ENCODE peak calls at places on chromosome 16, in four cellular contexts. N, S, I and V are unnamed samples.

GRCh38 chr16:21104124-21104860 is 46.4 kb downstream of the DNAH3 start:
- DNase-seq in N (no peak), S (no peak), I (no peak), V (peak; percentile 84)

GRCh38 chr16:89304941-89305705 is 87.6 kb downstream of the ZNF778 start:
- DNase-seq in N (no peak), S (no peak), I (no peak), V (no peak)

GRCh38 chr16:86896976-86897375 is 318.6 kb downstream of the FOXL1 start:
- DNase-seq in N (no peak), S (no peak), I (no peak), V (no peak)

GRCh38 chr16:62829084-62829483 is 792.8 kb upstream of the CDH8 start:
- DNase-seq in N (no peak), S (no peak), I (no peak), V (no peak)

GRCh38 chr16:83806036-83806435 is 1.7 kb upstream of the HSBP1 start:
- DNase-seq in N (no peak), S (no peak), I (no peak), V (no peak)

GRCh38 chr16:53065436-53066165 is 10.8 kb downstream of the CHD9 start:
- DNase-seq in N (no peak), S (no peak), I (no peak), V (no peak)

GRCh38 chr16:55189179-55189578 is 134.8 kb upstream of the IRX6 start:
- DNase-seq in N (no peak), S (no peak), I (no peak), V (no peak)

GRCh38 chr16:63323722-63324121 is 1287.5 kb upstream of the CDH8 start:
- DNase-seq in N (no peak), S (no peak), I (no peak), V (no peak)

GRCh38 chr16:11367483-11367906 is 22.2 kb downstream of the RMI2 start:
- DNase-seq in N (no peak), S (no peak), I (no peak), V (no peak)

GRCh38 chr16:64478258-64478906 is 643.5 kb downstream of the CDH11 start:
- DNase-seq in N (no peak), S (no peak), I (no peak), V (no peak)

GRCh38 chr16:49643429-49644142 is 212.3 kb downstream of the ZNF423 start:
- DNase-seq in N (no peak), S (no peak), I (no peak), V (no peak)

GRCh38 chr16:53865492-53865863 is 161.5 kb downstream of the FTO start:
- DNase-seq in N (no peak), S (peak; percentile 32), I (no peak), V (no peak)

GRCh38 chr16:17403859-17404545 is 66.8 kb downstream of the XYLT1 start:
- DNase-seq in N (no peak), S (peak; percentile 53), I (no peak), V (no peak)

GRCh38 chr16:74896389-74897370 is 88.2 kb downstream of the WDR59 start:
- DNase-seq in N (no peak), S (no peak), I (no peak), V (no peak)

GRCh38 chr16:81875461-81875860 is 96.4 kb downstream of the PLCG2 start:
- DNase-seq in N (no peak), S (no peak), I (no peak), V (no peak)

GRCh38 chr16:10681310-10682308 is 13.1 kb downstream of the TEKT5 start:
- DNase-seq in N (no peak), S (no peak), I (no peak), V (peak; percentile 66)

GRCh38 chr16:711548-712320 is 3.2 kb upstream of the METRN start:
- DNase-seq in N (peak; percentile 83), S (no peak), I (peak; percentile 75), V (no peak)

GRCh38 chr16:12314786-12315185 is 338.3 kb downstream of the SNX29 start:
- DNase-seq in N (no peak), S (no peak), I (no peak), V (no peak)

GRCh38 chr16:4489030-4489429 is 12.8 kb downstream of the HMOX2 start:
- DNase-seq in N (no peak), S (no peak), I (no peak), V (no peak)

GRCh38 chr16:89009343-89010209 is 32.6 kb upstream of the CBFA2T3 start:
- DNase-seq in N (no peak), S (no peak), I (no peak), V (no peak)

GRCh38 chr16:80700558-80700957 is 103.8 kb downstream of the CDYL2 start:
- DNase-seq in N (no peak), S (no peak), I (no peak), V (no peak)

GRCh38 chr16:30491744-30492308 is 19.3 kb downstream of the ITGAL start:
- DNase-seq in N (no peak), S (no peak), I (peak; percentile 26), V (no peak)

GRCh38 chr16:54253118-54253517 is 33.5 kb downstream of the IRX3 start:
- DNase-seq in N (no peak), S (no peak), I (no peak), V (no peak)

DNA sequence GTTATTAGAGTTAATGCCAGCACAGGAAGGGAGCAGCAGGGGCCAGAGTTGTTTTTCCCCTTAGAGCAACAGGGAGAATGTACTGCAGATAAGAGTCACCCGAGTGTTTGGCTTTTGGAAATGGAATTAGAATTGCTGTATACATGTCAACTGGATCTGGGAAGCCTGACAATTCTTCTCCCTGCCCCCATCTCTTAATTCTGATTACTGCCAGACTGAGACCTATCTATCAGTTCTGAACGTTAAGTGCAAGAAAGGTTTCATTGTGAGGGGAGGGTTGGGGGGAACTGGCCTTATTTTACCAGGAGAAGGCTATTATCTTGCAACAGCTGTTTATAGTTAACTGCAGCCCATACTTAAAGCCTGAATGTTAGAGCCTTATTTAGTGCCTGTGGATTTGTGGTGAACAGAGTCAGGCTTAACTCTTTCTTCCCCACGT is 424.5 kb upstream of the CDH11 start:
- DNase-seq in N (no peak), S (no peak), I (no peak), V (no peak)
- TF ChIP-seq POLR2AphosphoS5 in N (no peak), S (no peak), I (no peak), V (no peak)

GRCh38 chr16:60295451-60295850 is 1561.3 kb upstream of the GOT2 start:
- DNase-seq in N (no peak), S (no peak), I (no peak), V (no peak)

GRCh38 chr16:60304078-60304477 is 1570.0 kb upstream of the GOT2 start:
- DNase-seq in N (no peak), S (no peak), I (no peak), V (no peak)

GRCh38 chr16:60304725-60305124 is 1570.6 kb upstream of the GOT2 start:
- DNase-seq in N (no peak), S (no peak), I (no peak), V (no peak)

GRCh38 chr16:60299345-60299744 is 1565.2 kb upstream of the GOT2 start:
- DNase-seq in N (no peak), S (no peak), I (no peak), V (no peak)
- TF ChIP-seq EP300 in N (no peak), S (no peak), I (no peak), V (no peak)

GRCh38 chr16:66519974-66520373 is 29.9 kb downstream of the TK2 start:
- DNase-seq in N (no peak), S (no peak), I (no peak), V (no peak)
- TF ChIP-seq POLR2AphosphoS5 in N (no peak), S (no peak), I (no peak), V (no peak)

DNA sequence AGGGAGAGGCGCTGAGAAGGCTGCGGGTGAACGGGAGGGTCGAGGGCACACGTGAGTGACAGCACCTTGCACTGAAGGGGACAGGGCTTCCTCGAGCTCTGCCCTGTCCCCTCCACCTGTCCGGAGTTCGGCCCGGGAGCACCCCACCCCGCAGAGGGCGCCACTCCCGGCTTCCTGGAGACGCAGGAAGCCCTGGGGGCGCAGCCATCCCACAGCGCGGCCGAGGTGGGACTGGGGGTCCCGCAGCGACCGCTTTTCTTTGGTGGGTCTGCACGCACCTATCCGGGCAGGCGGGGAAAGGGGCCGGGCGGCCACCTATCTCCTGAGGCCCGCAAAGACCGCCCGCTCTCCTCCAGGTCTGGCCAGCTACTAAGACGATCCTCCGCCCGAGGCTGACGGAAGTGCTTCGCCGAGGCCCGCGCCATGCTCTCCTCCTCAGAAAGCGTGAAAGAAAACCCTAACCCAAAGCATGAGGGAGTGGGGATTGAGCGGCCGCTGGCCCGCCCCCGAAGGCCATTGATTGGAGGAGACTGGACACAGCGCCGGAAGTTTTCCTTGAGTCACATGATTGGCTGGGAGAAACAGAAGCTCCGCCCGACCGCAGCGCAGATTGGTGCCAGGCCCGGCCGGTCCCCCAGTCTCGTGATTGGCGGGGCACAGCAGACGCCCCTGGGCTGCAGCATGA is 34.4 kb downstream of the DDX19A start:
- DNase-seq in N (peak; percentile 97), S (peak; percentile 91), I (peak; percentile 98), V (peak; percentile 99)
- TF ChIP-seq EP300 in N (no peak), S (no peak), I (no peak), V (no peak)

DNA sequence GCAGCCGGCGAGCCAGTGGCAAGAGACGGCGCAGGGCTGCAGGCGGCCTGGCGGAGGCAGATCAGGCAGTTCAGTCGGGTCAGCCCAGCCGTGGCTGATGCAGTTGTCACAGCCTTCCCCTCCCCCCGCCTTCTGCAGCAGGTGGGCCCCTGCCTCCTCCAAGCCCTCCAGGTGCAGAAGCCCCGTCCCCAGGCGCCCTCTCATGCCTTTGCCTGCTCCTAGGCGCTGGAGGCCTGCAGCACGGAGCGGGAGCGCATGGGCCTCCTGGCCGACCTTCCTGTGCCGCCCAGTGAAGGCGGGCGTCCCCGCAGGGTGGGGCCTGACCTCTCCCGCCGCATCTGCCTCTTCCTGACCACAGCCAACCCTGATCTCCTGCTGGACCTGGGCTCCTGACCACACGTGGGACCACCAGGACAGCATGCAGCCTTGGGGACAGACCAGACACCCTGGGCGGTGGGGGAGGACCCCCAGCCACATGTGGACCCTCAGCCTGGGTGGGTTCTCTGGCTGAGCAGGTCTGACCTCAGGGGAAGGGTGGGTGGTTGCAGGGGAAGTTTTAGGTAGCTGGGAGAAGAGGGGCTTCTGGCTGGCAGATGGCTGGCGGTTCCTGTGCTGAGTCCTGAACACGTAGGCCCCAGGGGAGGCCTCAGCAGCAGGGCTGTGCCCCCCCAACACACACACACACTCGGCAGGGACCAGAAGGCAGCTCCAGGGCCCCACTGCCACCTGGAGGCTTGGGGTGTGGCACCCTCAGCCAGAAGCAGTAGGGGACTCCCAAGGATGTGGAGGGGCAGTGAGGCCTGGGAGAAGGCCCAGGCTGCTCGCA is 3.1 kb upstream of the MRPS34 start:
- DNase-seq in N (no peak), S (no peak), I (no peak), V (no peak)
- TF ChIP-seq POLR2AphosphoS5 in N (no peak), S (no peak), I (no peak), V (no peak)

GRCh38 chr16:9408297-9408696 is 316.9 kb downstream of the HAPSTR1 start:
- DNase-seq in N (no peak), S (no peak), I (no peak), V (no peak)
- TF ChIP-seq EP300 in N (no peak), S (no peak), I (no peak), V (no peak)